ENCODE peak calls at places on chromosomes 3 and 15, in six cellular contexts. One of them, this sample, is unnamed.

GRCh38 chr3:152128356-152128755 is 140.4 kb upstream of the MBNL1 start:
- DNase-seq in anterior cingulate cortex: no peak
- DNase-seq in central memory CD4-positive, alpha-beta T cell: no peak
- DNase-seq in AG10803: no peak
- DNase-seq in EL: peak; percentile 10
- DNase-seq in lung: no peak
- DNase-seq in this sample: no peak

GRCh38 chr3:172709776-172710708 is 825 bp downstream of the NCEH1 start:
- DNase-seq in central memory CD4-positive, alpha-beta T cell: no peak
- DNase-seq in lung: peak; percentile 44
- DNase-seq in EL: peak; percentile 45
- DNase-seq in AG10803: peak; percentile 56
- DNase-seq in anterior cingulate cortex: no peak
- DNase-seq in this sample: peak; percentile 31

GRCh38 chr3:159929181-159929893 is 59.3 kb upstream of the IL12A start:
- DNase-seq in central memory CD4-positive, alpha-beta T cell: no peak
- DNase-seq in AG10803: peak; percentile 81
- DNase-seq in lung: no peak
- DNase-seq in EL: peak; percentile 92
- DNase-seq in anterior cingulate cortex: no peak
- DNase-seq in this sample: peak; percentile 72

GRCh38 chr3:37671926-37672325 is 189.8 kb upstream of the CTDSPL start:
- DNase-seq in EL: no peak
- DNase-seq in central memory CD4-positive, alpha-beta T cell: no peak
- DNase-seq in AG10803: no peak
- DNase-seq in lung: no peak
- DNase-seq in anterior cingulate cortex: no peak
- DNase-seq in this sample: no peak

GRCh38 chr3:40366203-40367162 is 20.5 kb upstream of the ENTPD3 start:
- DNase-seq in EL: no peak
- DNase-seq in central memory CD4-positive, alpha-beta T cell: no peak
- DNase-seq in anterior cingulate cortex: no peak
- DNase-seq in lung: no peak
- DNase-seq in AG10803: no peak
- DNase-seq in this sample: peak; percentile 6

GRCh38 chr3:42503957-42504333 is 1.5 kb downstream of the VIPR1 start:
- DNase-seq in central memory CD4-positive, alpha-beta T cell: no peak
- DNase-seq in EL: no peak
- DNase-seq in AG10803: no peak
- DNase-seq in anterior cingulate cortex: no peak
- DNase-seq in lung: no peak
- DNase-seq in this sample: no peak

GRCh38 chr15:47675735-47676134 is 41.6 kb upstream of the SEMA6D start:
- DNase-seq in lung: no peak
- DNase-seq in EL: no peak
- DNase-seq in anterior cingulate cortex: no peak
- DNase-seq in AG10803: no peak
- DNase-seq in central memory CD4-positive, alpha-beta T cell: no peak
- DNase-seq in this sample: no peak

GRCh38 chr3:125163739-125164601 is 48.6 kb downstream of the SLC12A8 start:
- DNase-seq in anterior cingulate cortex: no peak
- DNase-seq in lung: peak; percentile 72
- DNase-seq in AG10803: no peak
- DNase-seq in central memory CD4-positive, alpha-beta T cell: no peak
- DNase-seq in EL: peak; percentile 41
- DNase-seq in this sample: peak; percentile 50

GRCh38 chr15:35078221-35078915 is 6.7 kb downstream of the NANOGP8 start:
- DNase-seq in anterior cingulate cortex: peak; percentile 2
- DNase-seq in central memory CD4-positive, alpha-beta T cell: peak; percentile 10
- DNase-seq in lung: no peak
- DNase-seq in EL: peak; percentile 47
- DNase-seq in AG10803: peak; percentile 64
- DNase-seq in this sample: peak; percentile 65

GRCh38 chr3:51687472-51688205 is 16.6 kb downstream of the TEX264 start:
- DNase-seq in EL: peak; percentile 94
- DNase-seq in central memory CD4-positive, alpha-beta T cell: no peak
- DNase-seq in lung: no peak
- DNase-seq in anterior cingulate cortex: no peak
- DNase-seq in AG10803: no peak
- DNase-seq in this sample: no peak

GRCh38 chr15:56886450-56886856 is 32.0 kb upstream of the TCF12 start:
- DNase-seq in central memory CD4-positive, alpha-beta T cell: no peak
- DNase-seq in anterior cingulate cortex: no peak
- DNase-seq in AG10803: no peak
- DNase-seq in EL: no peak
- DNase-seq in lung: no peak
- DNase-seq in this sample: peak; percentile 32

GRCh38 chr3:129633751-129634481 is 27.4 kb upstream of the PLXND1 start:
- DNase-seq in EL: no peak
- DNase-seq in lung: no peak
- DNase-seq in AG10803: no peak
- DNase-seq in central memory CD4-positive, alpha-beta T cell: no peak
- DNase-seq in anterior cingulate cortex: no peak
- DNase-seq in this sample: no peak

GRCh38 chr3:129440648-129441190 is 695 bp downstream of the IFT122 start:
- DNase-seq in central memory CD4-positive, alpha-beta T cell: no peak
- DNase-seq in lung: no peak
- DNase-seq in EL: no peak
- DNase-seq in anterior cingulate cortex: no peak
- DNase-seq in AG10803: no peak
- DNase-seq in this sample: no peak

GRCh38 chr3:49028673-49029562 is at the start of gene IMPDH2:
- DNase-seq in anterior cingulate cortex: peak; percentile 94
- DNase-seq in central memory CD4-positive, alpha-beta T cell: peak; percentile 93
- DNase-seq in EL: peak; percentile 91
- DNase-seq in lung: peak; percentile 93
- DNase-seq in AG10803: peak; percentile 90
- DNase-seq in this sample: peak; percentile 80

GRCh38 chr3:186929676-186930075 is 650 bp upstream of the ST6GAL1 start:
- DNase-seq in anterior cingulate cortex: no peak
- DNase-seq in AG10803: no peak
- DNase-seq in lung: no peak
- DNase-seq in central memory CD4-positive, alpha-beta T cell: no peak
- DNase-seq in EL: no peak
- DNase-seq in this sample: no peak

GRCh38 chr15:74332011-74332410 is 35.4 kb downstream of the CYP11A1 start:
- DNase-seq in central memory CD4-positive, alpha-beta T cell: no peak
- DNase-seq in lung: no peak
- DNase-seq in AG10803: no peak
- DNase-seq in EL: no peak
- DNase-seq in anterior cingulate cortex: no peak
- DNase-seq in this sample: no peak

GRCh38 chr3:5072100-5072816 is 49.8 kb upstream of the ARL8B start:
- DNase-seq in EL: no peak
- DNase-seq in anterior cingulate cortex: no peak
- DNase-seq in AG10803: peak; percentile 23
- DNase-seq in central memory CD4-positive, alpha-beta T cell: no peak
- DNase-seq in lung: peak; percentile 40
- DNase-seq in this sample: peak; percentile 47

GRCh38 chr15:39770748-39771689 is 11.6 kb downstream of the FSIP1 start:
- DNase-seq in AG10803: peak; percentile 97
- DNase-seq in lung: no peak
- DNase-seq in anterior cingulate cortex: no peak
- DNase-seq in central memory CD4-positive, alpha-beta T cell: no peak
- DNase-seq in EL: peak; percentile 87
- DNase-seq in this sample: peak; percentile 84

GRCh38 chr15:25184356-25185155 is 229.8 kb downstream of the SNRPN start:
- DNase-seq in EL: no peak
- DNase-seq in lung: no peak
- DNase-seq in AG10803: no peak
- DNase-seq in central memory CD4-positive, alpha-beta T cell: no peak
- DNase-seq in anterior cingulate cortex: no peak
- DNase-seq in this sample: no peak

GRCh38 chr3:161386991-161387390 is 15.7 kb upstream of the SPTSSB start:
- DNase-seq in central memory CD4-positive, alpha-beta T cell: no peak
- DNase-seq in AG10803: no peak
- DNase-seq in anterior cingulate cortex: no peak
- DNase-seq in lung: no peak
- DNase-seq in EL: no peak
- DNase-seq in this sample: no peak

GRCh38 chr15:94075349-94075748 is 156.0 kb upstream of the MCTP2 start:
- DNase-seq in AG10803: peak; percentile 62
- DNase-seq in lung: no peak
- DNase-seq in central memory CD4-positive, alpha-beta T cell: no peak
- DNase-seq in EL: no peak
- DNase-seq in anterior cingulate cortex: no peak
- DNase-seq in this sample: peak; percentile 91

GRCh38 chr3:126339466-126339865 is 17.7 kb downstream of the KLF15 start:
- DNase-seq in AG10803: no peak
- DNase-seq in lung: no peak
- DNase-seq in anterior cingulate cortex: no peak
- DNase-seq in EL: no peak
- DNase-seq in central memory CD4-positive, alpha-beta T cell: no peak
- DNase-seq in this sample: no peak

GRCh38 chr3:153349138-153349499 is 187.1 kb downstream of the RAP2B start:
- DNase-seq in AG10803: no peak
- DNase-seq in central memory CD4-positive, alpha-beta T cell: no peak
- DNase-seq in anterior cingulate cortex: no peak
- DNase-seq in lung: no peak
- DNase-seq in EL: no peak
- DNase-seq in this sample: no peak

GRCh38 chr15:91975241-91975978 is 121.9 kb downstream of the SLCO3A1 start:
- DNase-seq in lung: no peak
- DNase-seq in central memory CD4-positive, alpha-beta T cell: no peak
- DNase-seq in EL: no peak
- DNase-seq in AG10803: no peak
- DNase-seq in anterior cingulate cortex: no peak
- DNase-seq in this sample: no peak

This sample was measured in amniotic epithelial cell.